ENCODE peak calls at places on chromosomes 5 and 9, in seven cellular contexts. D is bronchial epithelial cell; K is AG20443; U is AML-193; L is NCI-H2029; V is C1 segment of cervical spinal cord; B is stimulated activated CD4-positive, alpha-beta T cell treated with anti-CD3 and anti-CD28 coated beads, Interleukin-4, amount 100 ng/mL, for 1 hour. N is an unnamed sample.

GRCh38 chr5:171330011-171330410 is 21.0 kb downstream of the TLX3 start:
- DNase-seq in D (no peak), K (no peak), U (no peak), L (no peak), V (no peak), B (no peak), N (no peak)

GRCh38 chr9:22447607-22448305 is 1.1 kb downstream of the DMRTA1 start:
- DNase-seq in D (peak), K (no peak), U (no peak), L (no peak), V (no peak), B (no peak), N (no peak)

GRCh38 chr9:120348951-120349429 is 231.0 kb downstream of the CDK5RAP2 start:
- DNase-seq in D (peak), K (peak), U (peak), L (peak), V (peak), B (no peak), N (no peak)

GRCh38 chr9:133506653-133507038 is 18.1 kb downstream of the MYMK start:
- DNase-seq in D (no peak), K (peak), U (no peak), L (peak), V (no peak), B (no peak), N (peak)

GRCh38 chr5:127440831-127441230 is 76.6 kb upstream of the PRRC1 start:
- DNase-seq in D (no peak), K (peak), U (no peak), L (no peak), V (no peak), B (no peak), N (no peak)

GRCh38 chr5:106412606-106413005 is 1258.1 kb downstream of the EFNA5 start:
- DNase-seq in D (no peak), K (no peak), U (no peak), L (no peak), V (no peak), B (no peak), N (no peak)

GRCh38 chr5:129204525-129204924 is 110.0 kb downstream of the ISOC1 start:
- DNase-seq in D (peak), K (no peak), U (no peak), L (no peak), V (no peak), B (no peak), N (no peak)

GRCh38 chr5:139246394-139246793 is 47.1 kb upstream of the MATR3 start:
- DNase-seq in D (peak), K (peak), U (peak), L (no peak), V (no peak), B (peak), N (no peak)

GRCh38 chr9:107142896-107143603 is 140.0 kb upstream of the RAD23B start:
- DNase-seq in D (no peak), K (no peak), U (no peak), L (no peak), V (no peak), B (no peak), N (no peak)

GRCh38 chr5:108432024-108432423 is 50.1 kb upstream of the FBXL17 start:
- DNase-seq in D (peak), K (peak), U (no peak), L (no peak), V (no peak), B (no peak), N (no peak)

N was measured in gastrocnemius medialis.